ENCODE peak calls at places on chromosomes 4 and X, in five cellular contexts. One of them, this sample, is unnamed.

GRCh38 chr4:184317234-184317918 is 99.7 kb upstream of the ENPP6 start:
- DNase-seq in NT2/D1: no peak
- DNase-seq in HepG2: no peak
- DNase-seq in H1: no peak
- DNase-seq in GM12878: no peak
- DNase-seq in this sample: no peak

GRCh38 chr4:98612318-98613250 is 45.8 kb downstream of the TSPAN5 start:
- DNase-seq in H1: no peak
- DNase-seq in GM12878: no peak
- DNase-seq in HepG2: no peak
- DNase-seq in NT2/D1: no peak
- DNase-seq in this sample: no peak

GRCh38 chrX:119757979-119758681 is at the start of gene SOWAHD:
- DNase-seq in NT2/D1: no peak
- DNase-seq in H1: no peak
- DNase-seq in GM12878: no peak
- DNase-seq in HepG2: peak
- DNase-seq in this sample: peak

GRCh38 chr4:88533937-88534750 is 10.6 kb upstream of the PYURF start:
- DNase-seq in HepG2: no peak
- DNase-seq in NT2/D1: no peak
- DNase-seq in GM12878: no peak
- DNase-seq in H1: no peak
- DNase-seq in this sample: no peak

GRCh38 chr4:70603856-70604255 is 11.8 kb downstream of the AMBN start:
- DNase-seq in H1: no peak
- DNase-seq in NT2/D1: no peak
- DNase-seq in GM12878: no peak
- DNase-seq in HepG2: no peak
- DNase-seq in this sample: no peak

GRCh38 chr4:113837397-113837796 is 75.9 kb upstream of the CAMK2D start:
- DNase-seq in NT2/D1: no peak
- DNase-seq in HepG2: no peak
- DNase-seq in H1: no peak
- DNase-seq in GM12878: peak
- DNase-seq in this sample: no peak

GRCh38 chrX:111504941-111505340 is 6.5 kb upstream of the SERTM2 start:
- DNase-seq in NT2/D1: no peak
- DNase-seq in HepG2: no peak
- DNase-seq in H1: no peak
- DNase-seq in GM12878: no peak
- DNase-seq in this sample: no peak

GRCh38 chr4:163697121-163697520 is 202.6 kb downstream of the TMA16 start:
- DNase-seq in GM12878: no peak
- DNase-seq in HepG2: no peak
- DNase-seq in H1: no peak
- DNase-seq in NT2/D1: no peak
- DNase-seq in this sample: no peak

GRCh38 chr4:87657525-87657924 is 7.4 kb downstream of the DMP1 start:
- DNase-seq in NT2/D1: no peak
- DNase-seq in HepG2: no peak
- DNase-seq in H1: no peak
- DNase-seq in GM12878: no peak
- DNase-seq in this sample: no peak

GRCh38 chr4:25810815-25811690 is 51.7 kb downstream of the SEL1L3 start:
- DNase-seq in GM12878: no peak
- DNase-seq in NT2/D1: no peak
- DNase-seq in H1: no peak
- DNase-seq in HepG2: peak
- DNase-seq in this sample: no peak

GRCh38 chrX:106894978-106895452 is 8.1 kb downstream of the RIPPLY1 start:
- DNase-seq in H1: no peak
- DNase-seq in GM12878: no peak
- DNase-seq in NT2/D1: no peak
- DNase-seq in HepG2: peak
- DNase-seq in this sample: no peak

GRCh38 chr4:54099959-54100606 is at the start of gene GSX2:
- DNase-seq in HepG2: no peak
- DNase-seq in H1: no peak
- DNase-seq in GM12878: no peak
- DNase-seq in NT2/D1: no peak
- DNase-seq in this sample: no peak

GRCh38 chr4:124483043-124483906 is 229.3 kb downstream of the ANKRD50 start:
- DNase-seq in NT2/D1: no peak
- DNase-seq in HepG2: no peak
- DNase-seq in H1: no peak
- DNase-seq in GM12878: no peak
- DNase-seq in this sample: no peak

GRCh38 chrX:72381439-72382198 is 75.9 kb upstream of the CITED1 start:
- DNase-seq in NT2/D1: no peak
- DNase-seq in GM12878: no peak
- DNase-seq in H1: no peak
- DNase-seq in HepG2: peak
- DNase-seq in this sample: no peak

GRCh38 chr4:37827030-37827705 is 682 bp downstream of the PGM2 start:
- DNase-seq in HepG2: no peak
- DNase-seq in GM12878: no peak
- DNase-seq in H1: no peak
- DNase-seq in NT2/D1: no peak
- DNase-seq in this sample: peak

GRCh38 chr4:126995235-126995634 is 637.5 kb upstream of the INTU start:
- DNase-seq in H1: no peak
- DNase-seq in GM12878: no peak
- DNase-seq in HepG2: no peak
- DNase-seq in NT2/D1: no peak
- DNase-seq in this sample: no peak

GRCh38 chr4:142700521-142700920 is 145.6 kb downstream of the INPP4B start:
- DNase-seq in HepG2: no peak
- DNase-seq in GM12878: no peak
- DNase-seq in H1: no peak
- DNase-seq in NT2/D1: no peak
- DNase-seq in this sample: no peak

GRCh38 chrX:19863237-19864223 is 23.9 kb downstream of the SH3KBP1 start:
- DNase-seq in NT2/D1: no peak
- DNase-seq in GM12878: peak
- DNase-seq in H1: no peak
- DNase-seq in HepG2: no peak
- DNase-seq in this sample: no peak

GRCh38 chr4:153438916-153439756 is 27.0 kb upstream of the TMEM131L start:
- DNase-seq in HepG2: no peak
- DNase-seq in H1: no peak
- DNase-seq in NT2/D1: no peak
- DNase-seq in GM12878: peak
- DNase-seq in this sample: no peak

GRCh38 chr4:81724925-81725329 is 253.2 kb upstream of the RASGEF1B start:
- DNase-seq in HepG2: peak
- DNase-seq in NT2/D1: no peak
- DNase-seq in GM12878: peak
- DNase-seq in H1: no peak
- DNase-seq in this sample: peak

GRCh38 chr4:73740353-73740778 is at the start of gene CXCL8:
- DNase-seq in H1: no peak
- DNase-seq in GM12878: no peak
- DNase-seq in NT2/D1: no peak
- DNase-seq in HepG2: peak
- DNase-seq in this sample: no peak
- TF ChIP-seq SUZ12 in H1: no peak
- TF ChIP-seq SUZ12 in GM12878: no peak
- TF ChIP-seq SUZ12 in NT2/D1: no peak
- TF ChIP-seq SUZ12 in HepG2: no peak
- TF ChIP-seq SUZ12 in this sample: no peak

GRCh38 chr4:138223191-138223910 is 18.8 kb downstream of the SLC7A11 start:
- DNase-seq in HepG2: no peak
- DNase-seq in H1: no peak
- DNase-seq in NT2/D1: peak
- DNase-seq in GM12878: no peak
- DNase-seq in this sample: no peak

GRCh38 chr4:138216272-138216867 is 25.8 kb downstream of the SLC7A11 start:
- DNase-seq in GM12878: no peak
- DNase-seq in HepG2: no peak
- DNase-seq in H1: no peak
- DNase-seq in NT2/D1: no peak
- DNase-seq in this sample: no peak

GRCh38 chr4:138222041-138222440 is 20.1 kb downstream of the SLC7A11 start:
- DNase-seq in HepG2: no peak
- DNase-seq in H1: no peak
- DNase-seq in GM12878: no peak
- DNase-seq in NT2/D1: no peak
- DNase-seq in this sample: peak

GRCh38 chr4:138218976-138219375 is 23.2 kb downstream of the SLC7A11 start:
- DNase-seq in HepG2: no peak
- DNase-seq in H1: no peak
- DNase-seq in NT2/D1: no peak
- DNase-seq in GM12878: no peak
- DNase-seq in this sample: no peak

GRCh38 chr4:138217567-138217966 is 24.6 kb downstream of the SLC7A11 start:
- DNase-seq in HepG2: no peak
- DNase-seq in NT2/D1: no peak
- DNase-seq in GM12878: no peak
- DNase-seq in H1: no peak
- DNase-seq in this sample: no peak
- TF ChIP-seq SUZ12 in HepG2: no peak
- TF ChIP-seq SUZ12 in NT2/D1: no peak
- TF ChIP-seq SUZ12 in GM12878: no peak
- TF ChIP-seq SUZ12 in H1: no peak
- TF ChIP-seq SUZ12 in this sample: no peak

GRCh38 chr4:102610476-102610875 is 109.3 kb downstream of the NFKB1 start:
- DNase-seq in NT2/D1: no peak
- DNase-seq in H1: no peak
- DNase-seq in GM12878: no peak
- DNase-seq in HepG2: no peak
- DNase-seq in this sample: no peak
- TF ChIP-seq SUZ12 in NT2/D1: no peak
- TF ChIP-seq SUZ12 in H1: no peak
- TF ChIP-seq SUZ12 in GM12878: no peak
- TF ChIP-seq SUZ12 in HepG2: no peak
- TF ChIP-seq SUZ12 in this sample: no peak

DNA sequence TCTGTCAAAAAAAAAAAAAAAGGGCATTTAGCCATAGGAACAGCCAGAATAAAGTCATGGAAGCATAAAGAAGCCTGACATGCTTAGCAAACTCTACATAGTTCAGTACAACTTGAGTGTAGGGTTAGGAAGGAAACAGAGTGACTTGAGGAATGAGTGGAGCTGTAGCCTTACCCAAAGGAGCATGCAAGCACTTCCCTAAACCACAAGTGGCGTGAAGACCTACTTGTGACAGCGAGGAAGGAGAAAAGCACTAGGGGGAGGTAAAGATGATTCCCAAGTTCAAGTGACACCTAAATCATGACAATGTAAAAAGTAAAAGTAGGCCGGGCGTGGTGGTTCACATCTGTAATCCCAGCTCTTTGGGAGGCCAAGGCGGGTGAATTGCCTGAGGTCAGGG is 21.8 kb upstream of the IQSEC2 start:
- DNase-seq in HepG2: no peak
- DNase-seq in NT2/D1: no peak
- DNase-seq in H1: no peak
- DNase-seq in GM12878: no peak
- DNase-seq in this sample: no peak
- TF ChIP-seq SUZ12 in HepG2: no peak
- TF ChIP-seq SUZ12 in NT2/D1: no peak
- TF ChIP-seq SUZ12 in H1: no peak
- TF ChIP-seq SUZ12 in GM12878: no peak
- TF ChIP-seq SUZ12 in this sample: no peak

GRCh38 chr4:86592553-86593249 is 1.4 kb upstream of the PTPN13 start:
- DNase-seq in NT2/D1: no peak
- DNase-seq in GM12878: no peak
- DNase-seq in HepG2: no peak
- DNase-seq in H1: no peak
- DNase-seq in this sample: no peak
- TF ChIP-seq SUZ12 in NT2/D1: no peak
- TF ChIP-seq SUZ12 in GM12878: no peak
- TF ChIP-seq SUZ12 in HepG2: no peak
- TF ChIP-seq SUZ12 in H1: no peak
- TF ChIP-seq SUZ12 in this sample: no peak

GRCh38 chr4:23923141-23923540 is 33.3 kb upstream of the PPARGC1A start:
- DNase-seq in H1: no peak
- DNase-seq in HepG2: no peak
- DNase-seq in GM12878: no peak
- DNase-seq in NT2/D1: no peak
- DNase-seq in this sample: no peak
- TF ChIP-seq SUZ12 in H1: no peak
- TF ChIP-seq SUZ12 in HepG2: no peak
- TF ChIP-seq SUZ12 in GM12878: no peak
- TF ChIP-seq SUZ12 in NT2/D1: no peak
- TF ChIP-seq SUZ12 in this sample: no peak

This sample was measured in HEK293T.